ENCODE peak calls at places on chromosomes 16 and 17, in six cellular contexts. U is lower leg skin, F is neural progenitor cell, H is T-cell, Q is frontal cortex, D is HFF-Myc. R is an unnamed sample.

GRCh38 chr17:12683299-12683698 is 17.6 kb downstream of the MYOCD start:
- DNase-seq in U (no peak), F (no peak), H (no peak), Q (no peak), D (no peak), R (no peak)

GRCh38 chr16:73214825-73215481 is 167.0 kb upstream of the ZFHX3 start:
- DNase-seq in U (no peak), F (no peak), H (no peak), Q (no peak), D (peak; percentile 92), R (no peak)

GRCh38 chr17:45261577-45262515 is at the start of gene SPATA32:
- DNase-seq in U (peak; percentile 91), F (peak; percentile 83), H (peak; percentile 70), Q (no peak), D (no peak), R (no peak)

GRCh38 chr17:73820686-73821448 is 176.6 kb upstream of the SDK2 start:
- DNase-seq in U (peak; percentile 79), F (peak; percentile 86), H (no peak), Q (no peak), D (peak; percentile 32), R (no peak)

GRCh38 chr17:48244121-48244711 is 136.7 kb downstream of the SNX11 start:
- DNase-seq in U (no peak), F (no peak), H (no peak), Q (no peak), D (no peak), R (no peak)

GRCh38 chr17:13671341-13671740 is 69.6 kb upstream of the HS3ST3A1 start:
- DNase-seq in U (no peak), F (peak; percentile 41), H (no peak), Q (no peak), D (no peak), R (no peak)

GRCh38 chr17:48374650-48375230 is 55.3 kb downstream of the SKAP1 start:
- DNase-seq in U (no peak), F (peak; percentile 74), H (peak; percentile 16), Q (no peak), D (no peak), R (no peak)

GRCh38 chr16:3612510-3613466 is 1.4 kb upstream of the SLX4 start:
- DNase-seq in U (peak; percentile 68), F (no peak), H (no peak), Q (no peak), D (no peak), R (no peak)

GRCh38 chr17:42305543-42306384 is 17.5 kb downstream of the STAT5A start:
- DNase-seq in U (no peak), F (no peak), H (no peak), Q (no peak), D (no peak), R (no peak)

GRCh38 chr16:85005278-85006069 is 5.9 kb downstream of the ZDHHC7 start:
- DNase-seq in U (no peak), F (no peak), H (no peak), Q (no peak), D (no peak), R (no peak)

GRCh38 chr17:33750943-33751701 is 458.0 kb upstream of the ASIC2 start:
- DNase-seq in U (peak; percentile 91), F (peak; percentile 79), H (peak; percentile 43), Q (no peak), D (peak; percentile 17), R (peak; percentile 44)

GRCh38 chr17:36690190-36690589 is 88.8 kb downstream of the MRM1 start:
- DNase-seq in U (no peak), F (no peak), H (no peak), Q (no peak), D (no peak), R (no peak)

GRCh38 chr16:495127-495748 is 32.3 kb upstream of the CAPN15 start:
- DNase-seq in U (no peak), F (peak; percentile 42), H (no peak), Q (no peak), D (no peak), R (no peak)

GRCh38 chr17:57465551-57465950 is 209.2 kb downstream of the MSI2 start:
- DNase-seq in U (no peak), F (no peak), H (no peak), Q (no peak), D (no peak), R (no peak)

GRCh38 chr16:67766281-67766680 is 40.1 kb downstream of the RANBP10 start:
- DNase-seq in U (no peak), F (no peak), H (no peak), Q (no peak), D (no peak), R (no peak)

GRCh38 chr17:42456223-42457106 is 2.2 kb upstream of the ATP6V0A1 start:
- DNase-seq in U (no peak), F (no peak), H (no peak), Q (no peak), D (no peak), R (no peak)

GRCh38 chr17:8290043-8290442 is 1.6 kb downstream of the RANGRF start:
- DNase-seq in U (no peak), F (no peak), H (no peak), Q (no peak), D (no peak), R (no peak)

GRCh38 chr16:74862743-74863244 is 88.2 kb upstream of the FA2H start:
- DNase-seq in U (no peak), F (peak; percentile 64), H (no peak), Q (peak; percentile 34), D (peak; percentile 27), R (no peak)

GRCh38 chr17:64028874-64029464 is 8.5 kb upstream of the ICAM2 start:
- DNase-seq in U (peak; percentile 90), F (peak; percentile 72), H (peak; percentile 63), Q (no peak), D (no peak), R (peak; percentile 55)

GRCh38 chr16:58039829-58040495 is 14.4 kb downstream of the MMP15 start:
- DNase-seq in U (no peak), F (no peak), H (no peak), Q (no peak), D (no peak), R (no peak)

GRCh38 chr17:46818929-46819859 is 702 bp upstream of the WNT3 start:
- DNase-seq in U (no peak), F (peak; percentile 84), H (no peak), Q (peak; percentile 46), D (no peak), R (no peak)

GRCh38 chr16:11349599-11350276 is 4.5 kb downstream of the RMI2 start:
- DNase-seq in U (peak; percentile 96), F (no peak), H (no peak), Q (peak; percentile 43), D (no peak), R (peak; percentile 71)

GRCh38 chr16:81730090-81731051 is 48.7 kb upstream of the PLCG2 start:
- DNase-seq in U (peak; percentile 96), F (peak; percentile 96), H (peak; percentile 46), Q (peak; percentile 80), D (peak; percentile 55), R (peak; percentile 61)